ENCODE peak calls at places on chromosomes 7 and 10, in nine cellular contexts. G is HCT116, R is IMR-90, B is mesendoderm, P is trophoblast cell, V is mammary epithelial cell, D is PC-3, Q is HepG2, O is neural progenitor cell. M is an unnamed sample.

GRCh38 chr10:125151824-125152634 is 8.3 kb downstream of the CTBP2 start:
- DNase-seq in G (no peak), R (no peak), B (peak; percentile 89), P (no peak), V (no peak), D (no peak), Q (no peak), O (peak; percentile 44), M (no peak)

GRCh38 chr7:157791666-157792065 is 454.9 kb downstream of the DNAJB6 start:
- DNase-seq in G (no peak), R (no peak), B (no peak), P (no peak), V (no peak), D (no peak), Q (no peak), O (no peak), M (no peak)

GRCh38 chr7:26153246-26153822 is 1.3 kb downstream of the NFE2L3 start:
- DNase-seq in G (no peak), R (no peak), B (peak; percentile 76), P (peak; percentile 29), V (no peak), D (peak; percentile 50), Q (no peak), O (peak; percentile 18), M (peak; percentile 29)

GRCh38 chr10:119337796-119338432 is 130.5 kb downstream of the GRK5 start:
- DNase-seq in G (no peak), R (peak; percentile 74), B (peak; percentile 49), P (no peak), V (no peak), D (no peak), Q (no peak), O (no peak), M (peak; percentile 38)

GRCh38 chr7:129363-130221 is 62.8 kb upstream of the FAM20C start:
- DNase-seq in G (no peak), R (no peak), B (no peak), P (peak; percentile 4), V (no peak), D (no peak), Q (no peak), O (no peak), M (no peak)

GRCh38 chr7:137804819-137805218 is 42.0 kb downstream of the DGKI start:
- DNase-seq in G (no peak), R (peak; percentile 55), B (no peak), P (no peak), V (no peak), D (no peak), Q (no peak), O (no peak), M (no peak)

GRCh38 chr7:129612112-129613015 is 844 bp downstream of the NRF1 start:
- DNase-seq in G (no peak), R (peak; percentile 53), B (peak; percentile 47), P (peak; percentile 25), V (peak; percentile 22), D (peak; percentile 11), Q (no peak), O (peak; percentile 48), M (peak; percentile 77)

GRCh38 chr10:119341236-119342016 is 134.1 kb downstream of the GRK5 start:
- DNase-seq in G (no peak), R (peak; percentile 83), B (peak; percentile 38), P (peak; percentile 60), V (peak; percentile 69), D (peak; percentile 39), Q (peak; percentile 72), O (no peak), M (peak; percentile 44)

GRCh38 chr7:13279854-13280435 is 592.5 kb downstream of the ARL4A start:
- DNase-seq in G (peak; percentile 15), R (peak; percentile 10), B (no peak), P (peak; percentile 66), V (no peak), D (peak; percentile 63), Q (peak; percentile 5), O (peak; percentile 40), M (peak; percentile 24)

GRCh38 chr7:25407932-25408480 is 179.7 kb upstream of the NPVF start:
- DNase-seq in G (no peak), R (no peak), B (peak; percentile 73), P (no peak), V (no peak), D (no peak), Q (no peak), O (peak; percentile 68), M (no peak)

GRCh38 chr10:59894114-59894513 is 12.2 kb downstream of the CCDC6 start:
- DNase-seq in G (no peak), R (peak; percentile 93), B (no peak), P (no peak), V (peak; percentile 85), D (peak; percentile 96), Q (no peak), O (no peak), M (no peak)

GRCh38 chr7:68146970-68147369 is 1150.3 kb downstream of the TYW1 start:
- DNase-seq in G (no peak), R (no peak), B (no peak), P (no peak), V (no peak), D (no peak), Q (no peak), O (no peak), M (no peak)

GRCh38 chr7:2757904-2758672 is 70.1 kb downstream of the AMZ1 start:
- DNase-seq in G (peak; percentile 88), R (peak; percentile 99), B (peak; percentile 87), P (peak; percentile 95), V (peak; percentile 97), D (peak; percentile 93), Q (peak; percentile 90), O (no peak), M (peak; percentile 93)

GRCh38 chr10:129945941-129946760 is 17.9 kb downstream of the EBF3 start:
- DNase-seq in G (no peak), R (peak; percentile 38), B (no peak), P (no peak), V (no peak), D (no peak), Q (no peak), O (no peak), M (no peak)

GRCh38 chr7:23044581-23044980 is 30.7 kb upstream of the HYCC1 start:
- DNase-seq in G (no peak), R (no peak), B (no peak), P (peak; percentile 89), V (no peak), D (no peak), Q (no peak), O (no peak), M (no peak)

GRCh38 chr10:18594574-18595156 is 56.7 kb downstream of the NSUN6 start:
- DNase-seq in G (no peak), R (no peak), B (peak; percentile 65), P (peak; percentile 19), V (no peak), D (peak; percentile 27), Q (peak; percentile 11), O (peak; percentile 36), M (no peak)

GRCh38 chr10:109875828-109876821 is 47.2 kb downstream of the XPNPEP1 start:
- DNase-seq in G (no peak), R (no peak), B (no peak), P (no peak), V (no peak), D (no peak), Q (no peak), O (no peak), M (no peak)
- H3K36me3 ChIP-seq in G (peaks cover 30% of the 10 kb centered on the region), R (peaks cover 48% of the 10 kb centered on the region), B (no peaks in the 10 kb centered on the region), P (peaks cover 26% of the 10 kb centered on the region), V (peaks cover 15% of the 10 kb centered on the region), D (peaks cover 6% of the 10 kb centered on the region), Q (peaks cover 57% of the 10 kb centered on the region), O (peaks cover 8% of the 10 kb centered on the region), M (peaks cover 4% of the 10 kb centered on the region)

GRCh38 chr7:111364413-111364812 is 197.9 kb downstream of the IMMP2L start:
- DNase-seq in G (no peak), R (peak; percentile 81), B (no peak), P (peak; percentile 37), V (peak; percentile 94), D (peak; percentile 81), Q (no peak), O (no peak), M (no peak)
- H3K4me2 ChIP-seq in G (no peak overlapping the region), R (no peak overlapping the region), B (no peak overlapping the region), P (no peak overlapping the region), V (peak overlapping the region; percentile 26), D (peak overlapping the region; percentile 32), Q (no peak overlapping the region), O (no peak overlapping the region), M (no peak overlapping the region)

DNA sequence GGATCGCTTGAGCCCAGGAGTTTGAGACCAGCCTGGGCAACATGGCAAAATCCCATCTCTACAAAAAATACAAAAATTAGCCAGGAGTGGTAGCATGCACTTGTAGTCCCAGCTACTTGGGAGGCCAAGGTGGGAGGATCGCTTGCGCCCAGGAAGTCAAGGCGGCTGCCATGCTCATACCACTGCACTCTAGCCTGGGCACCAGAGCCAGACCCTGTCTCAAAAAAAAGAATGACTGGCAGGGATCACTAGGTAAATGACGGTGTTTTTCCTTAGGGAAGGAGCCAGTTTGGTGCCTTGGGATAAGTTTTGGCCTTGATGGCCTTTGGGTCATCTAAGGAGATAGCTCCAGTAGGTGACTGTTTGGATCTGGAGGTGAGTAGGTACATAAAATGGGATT is 8.9 kb downstream of the TMEM248 start:
- DNase-seq in G (no peak), R (no peak), B (no peak), P (no peak), V (no peak), D (no peak), Q (no peak), O (no peak), M (no peak)
- H3K36me3 ChIP-seq in G (peaks cover 2% of the 10 kb centered on the region), R (peaks cover 2% of the 10 kb centered on the region), B (no peaks in the 10 kb centered on the region), P (peaks cover 1% of the 10 kb centered on the region), V (peaks cover 2% of the 10 kb centered on the region), D (no peaks in the 10 kb centered on the region), Q (peaks cover 10% of the 10 kb centered on the region), O (no peaks in the 10 kb centered on the region), M (peaks cover 2% of the 10 kb centered on the region)

GRCh38 chr7:151018421-151019129 is 5.7 kb downstream of the ATG9B start:
- DNase-seq in G (no peak), R (no peak), B (peak; percentile 55), P (no peak), V (no peak), D (no peak), Q (no peak), O (peak; percentile 66), M (peak; percentile 56)

GRCh38 chr7:151019130-151019447 is 5.2 kb downstream of the ATG9B start:
- DNase-seq in G (no peak), R (no peak), B (no peak), P (no peak), V (no peak), D (no peak), Q (no peak), O (peak; percentile 42), M (no peak)

GRCh38 chr7:151017953-151018420 is 6.3 kb downstream of the ATG9B start:
- DNase-seq in G (no peak), R (peak; percentile 25), B (peak; percentile 87), P (peak; percentile 56), V (peak; percentile 25), D (peak; percentile 61), Q (no peak), O (peak; percentile 90), M (peak; percentile 58)

GRCh38 chr7:151017370-151017952 is 6.8 kb downstream of the ATG9B start:
- DNase-seq in G (no peak), R (no peak), B (no peak), P (no peak), V (no peak), D (no peak), Q (no peak), O (no peak), M (no peak)

DNA sequence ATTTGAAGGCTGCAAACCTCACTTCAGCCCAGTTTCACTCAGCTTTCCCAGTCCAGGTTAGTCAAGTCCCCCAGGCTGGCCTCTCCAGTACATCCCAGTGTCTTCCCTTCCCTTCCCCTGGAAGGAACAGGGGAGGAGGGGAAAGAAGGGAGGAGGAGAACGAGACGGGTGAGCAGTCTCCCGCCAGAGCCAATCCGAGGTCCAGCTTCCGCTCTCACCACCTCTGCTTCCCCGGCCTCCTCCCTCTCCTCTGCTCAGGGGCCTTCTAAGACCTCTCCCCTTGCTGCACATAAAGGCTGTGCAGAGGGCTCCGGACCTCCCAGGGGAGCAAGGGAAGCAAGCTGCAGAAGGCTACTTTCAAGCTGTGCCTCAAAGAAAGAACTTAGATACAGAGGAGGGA is 4.1 kb downstream of the ATG9B start:
- DNase-seq in G (no peak), R (no peak), B (peak; percentile 53), P (no peak), V (no peak), D (no peak), Q (no peak), O (peak; percentile 77), M (no peak)
- H3K4me2 ChIP-seq in G (no peak overlapping the region), R (no peak overlapping the region), B (no peak overlapping the region), P (no peak overlapping the region), V (no peak overlapping the region), D (no peak overlapping the region), Q (no peak overlapping the region), O (peak overlapping the region; percentile 61), M (no peak overlapping the region)